ENCODE peak calls at places on chromosomes 7 and 10, in six cellular contexts. One of them, this sample, is unnamed.
A peak's percentile ranks its signal among the peaks of the same experiment; 100 is the strongest.

GRCh38 chr10:116621476-116621875 is 723 bp downstream of the PNLIPRP2 start:
- DNase-seq in IMR-90: no peak
- DNase-seq in H1: no peak
- DNase-seq in H9: no peak
- DNase-seq in mesenchymal stem cell: no peak
- DNase-seq in mesendoderm: no peak
- DNase-seq in this sample: no peak

GRCh38 chr7:101233907-101234547 is 3.6 kb downstream of the CLDN15 start:
- DNase-seq in H1: no peak
- DNase-seq in IMR-90: no peak
- DNase-seq in mesenchymal stem cell: no peak
- DNase-seq in H9: no peak
- DNase-seq in mesendoderm: peak; percentile 32
- DNase-seq in this sample: no peak

GRCh38 chr7:46527360-46527759 is 606.3 kb upstream of the IGFBP3 start:
- DNase-seq in H9: no peak
- DNase-seq in mesenchymal stem cell: no peak
- DNase-seq in H1: no peak
- DNase-seq in IMR-90: no peak
- DNase-seq in mesendoderm: no peak
- DNase-seq in this sample: no peak

GRCh38 chr7:35875292-35875691 is 74.4 kb downstream of the SEPTIN7 start:
- DNase-seq in H9: no peak
- DNase-seq in mesenchymal stem cell: no peak
- DNase-seq in H1: no peak
- DNase-seq in mesendoderm: no peak
- DNase-seq in IMR-90: peak; percentile 54
- DNase-seq in this sample: no peak

GRCh38 chr10:69820817-69821216 is 19.1 kb downstream of the COL13A1 start:
- DNase-seq in mesendoderm: no peak
- DNase-seq in IMR-90: no peak
- DNase-seq in mesenchymal stem cell: no peak
- DNase-seq in H9: no peak
- DNase-seq in H1: no peak
- DNase-seq in this sample: no peak

GRCh38 chr7:33192695-33193291 is 63.4 kb downstream of the BBS9 start:
- DNase-seq in H9: no peak
- DNase-seq in IMR-90: no peak
- DNase-seq in mesenchymal stem cell: no peak
- DNase-seq in H1: no peak
- DNase-seq in mesendoderm: no peak
- DNase-seq in this sample: no peak

GRCh38 chr7:26153246-26153822 is 1.3 kb downstream of the NFE2L3 start:
- DNase-seq in H1: no peak
- DNase-seq in IMR-90: no peak
- DNase-seq in mesendoderm: peak; percentile 76
- DNase-seq in H9: peak; percentile 61
- DNase-seq in mesenchymal stem cell: peak; percentile 29
- DNase-seq in this sample: no peak

GRCh38 chr7:2272031-2272430 is 30.0 kb downstream of the NUDT1 start:
- DNase-seq in H1: no peak
- DNase-seq in mesenchymal stem cell: no peak
- DNase-seq in mesendoderm: no peak
- DNase-seq in IMR-90: no peak
- DNase-seq in H9: no peak
- DNase-seq in this sample: no peak

GRCh38 chr10:98582363-98582762 is 135.6 kb upstream of the HPS1 start:
- DNase-seq in IMR-90: no peak
- DNase-seq in H9: no peak
- DNase-seq in H1: no peak
- DNase-seq in mesenchymal stem cell: no peak
- DNase-seq in mesendoderm: no peak
- DNase-seq in this sample: no peak

GRCh38 chr7:157519246-157519645 is 182.4 kb downstream of the DNAJB6 start:
- DNase-seq in H1: no peak
- DNase-seq in mesenchymal stem cell: no peak
- DNase-seq in H9: no peak
- DNase-seq in mesendoderm: no peak
- DNase-seq in IMR-90: no peak
- DNase-seq in this sample: no peak

GRCh38 chr7:20268832-20269231 is 51.6 kb upstream of the MACC1 start:
- DNase-seq in H1: no peak
- DNase-seq in H9: no peak
- DNase-seq in mesenchymal stem cell: peak; percentile 41
- DNase-seq in IMR-90: peak; percentile 50
- DNase-seq in mesendoderm: no peak
- DNase-seq in this sample: no peak

GRCh38 chr7:83872501-83872900 is 223.6 kb upstream of the SEMA3E start:
- DNase-seq in mesenchymal stem cell: no peak
- DNase-seq in H1: no peak
- DNase-seq in H9: no peak
- DNase-seq in IMR-90: no peak
- DNase-seq in mesendoderm: no peak
- DNase-seq in this sample: no peak

GRCh38 chr10:17644485-17644964 is 574 bp downstream of the STAM start:
- DNase-seq in mesenchymal stem cell: no peak
- DNase-seq in IMR-90: peak; percentile 30
- DNase-seq in mesendoderm: no peak
- DNase-seq in H1: no peak
- DNase-seq in H9: no peak
- DNase-seq in this sample: no peak

GRCh38 chr10:115985696-115986095 is 287.3 kb downstream of the GFRA1 start:
- DNase-seq in H1: no peak
- DNase-seq in mesenchymal stem cell: peak; percentile 18
- DNase-seq in IMR-90: peak; percentile 36
- DNase-seq in H9: no peak
- DNase-seq in mesendoderm: no peak
- DNase-seq in this sample: no peak

GRCh38 chr10:27658788-27659187 is 86.8 kb downstream of the MKX start:
- DNase-seq in H1: no peak
- DNase-seq in mesendoderm: no peak
- DNase-seq in mesenchymal stem cell: no peak
- DNase-seq in IMR-90: peak; percentile 67
- DNase-seq in H9: no peak
- DNase-seq in this sample: no peak

GRCh38 chr7:149856-150636 is 42.3 kb upstream of the FAM20C start:
- DNase-seq in IMR-90: no peak
- DNase-seq in H9: peak; percentile 50
- DNase-seq in mesenchymal stem cell: no peak
- DNase-seq in H1: no peak
- DNase-seq in mesendoderm: peak; percentile 40
- DNase-seq in this sample: no peak

GRCh38 chr7:96322847-96323461 is 1.1 kb upstream of the SLC25A13 start:
- DNase-seq in H1: no peak
- DNase-seq in IMR-90: no peak
- DNase-seq in mesendoderm: no peak
- DNase-seq in H9: no peak
- DNase-seq in mesenchymal stem cell: no peak
- DNase-seq in this sample: no peak

GRCh38 chr10:81026597-81026996 is 488.9 kb downstream of the SH2D4B start:
- DNase-seq in IMR-90: no peak
- DNase-seq in mesenchymal stem cell: peak; percentile 47
- DNase-seq in mesendoderm: no peak
- DNase-seq in H9: no peak
- DNase-seq in H1: no peak
- DNase-seq in this sample: no peak

GRCh38 chr10:131936756-131937155 is 35.9 kb downstream of the PPP2R2D start:
- DNase-seq in mesenchymal stem cell: no peak
- DNase-seq in H1: no peak
- DNase-seq in mesendoderm: no peak
- DNase-seq in IMR-90: no peak
- DNase-seq in H9: no peak
- DNase-seq in this sample: no peak

GRCh38 chr10:35722226-35722625 is 80.1 kb upstream of the FZD8 start:
- DNase-seq in IMR-90: no peak
- DNase-seq in mesendoderm: no peak
- DNase-seq in mesenchymal stem cell: no peak
- DNase-seq in H1: no peak
- DNase-seq in H9: no peak
- DNase-seq in this sample: no peak

GRCh38 chr10:101749511-101750016 is 26.4 kb downstream of the FGF8 start:
- DNase-seq in mesendoderm: peak; percentile 96
- DNase-seq in IMR-90: no peak
- DNase-seq in mesenchymal stem cell: no peak
- DNase-seq in H9: no peak
- DNase-seq in H1: no peak
- DNase-seq in this sample: no peak

GRCh38 chr7:135774284-135774683 is 25.7 kb upstream of the FAM180A start:
- DNase-seq in IMR-90: peak; percentile 87
- DNase-seq in H1: no peak
- DNase-seq in mesendoderm: peak; percentile 65
- DNase-seq in H9: no peak
- DNase-seq in mesenchymal stem cell: peak; percentile 74
- DNase-seq in this sample: no peak

GRCh38 chr7:134515569-134516468 is 11.5 kb upstream of the AKR1B10 start:
- DNase-seq in mesendoderm: no peak
- DNase-seq in H1: no peak
- DNase-seq in H9: no peak
- DNase-seq in mesenchymal stem cell: peak; percentile 80
- DNase-seq in IMR-90: peak; percentile 93
- DNase-seq in this sample: no peak

GRCh38 chr7:140674899-140675701 is 2.4 kb downstream of the ADCK2 start:
- DNase-seq in H9: peak; percentile 48
- DNase-seq in mesenchymal stem cell: peak; percentile 70
- DNase-seq in mesendoderm: peak; percentile 81
- DNase-seq in H1: no peak
- DNase-seq in IMR-90: peak; percentile 57
- DNase-seq in this sample: peak; percentile 27

GRCh38 chr7:142459557-142459963 is 201.7 kb upstream of the PRSS58 start:
- DNase-seq in H9: peak; percentile 51
- DNase-seq in mesenchymal stem cell: peak; percentile 77
- DNase-seq in mesendoderm: peak; percentile 69
- DNase-seq in IMR-90: peak; percentile 90
- DNase-seq in H1: no peak
- DNase-seq in this sample: peak; percentile 53

GRCh38 chr10:54363390-54363789 is 437.6 kb downstream of the PCDH15 start:
- DNase-seq in H9: no peak
- DNase-seq in mesendoderm: no peak
- DNase-seq in H1: no peak
- DNase-seq in mesenchymal stem cell: no peak
- DNase-seq in IMR-90: no peak
- DNase-seq in this sample: no peak

GRCh38 chr10:77320852-77321496 is 316.6 kb downstream of the KCNMA1 start:
- DNase-seq in mesendoderm: no peak
- DNase-seq in mesenchymal stem cell: peak; percentile 85
- DNase-seq in IMR-90: peak; percentile 99
- DNase-seq in H1: no peak
- DNase-seq in H9: no peak
- DNase-seq in this sample: no peak

GRCh38 chr7:112162161-112163020 is 43.8 kb downstream of the DOCK4 start:
- DNase-seq in H9: peak; percentile 89
- DNase-seq in IMR-90: peak; percentile 58
- DNase-seq in mesendoderm: peak; percentile 96
- DNase-seq in H1: peak; percentile 63
- DNase-seq in mesenchymal stem cell: peak; percentile 78
- DNase-seq in this sample: peak; percentile 78

GRCh38 chr7:95190515-95190914 is 133.8 kb downstream of the PON1 start:
- DNase-seq in IMR-90: no peak
- DNase-seq in H9: peak; percentile 32
- DNase-seq in H1: no peak
- DNase-seq in mesendoderm: peak; percentile 31
- DNase-seq in mesenchymal stem cell: no peak
- DNase-seq in this sample: no peak

GRCh38 chr7:26549281-26549943 is 257.8 kb downstream of the SNX10 start:
- DNase-seq in IMR-90: no peak
- DNase-seq in H1: no peak
- DNase-seq in H9: no peak
- DNase-seq in mesendoderm: no peak
- DNase-seq in mesenchymal stem cell: no peak
- DNase-seq in this sample: no peak

GRCh38 chr10:70461397-70462348 is 16.9 kb upstream of the PALD1 start:
- DNase-seq in IMR-90: peak; percentile 50
- DNase-seq in H1: no peak
- DNase-seq in mesendoderm: peak; percentile 79
- DNase-seq in mesenchymal stem cell: peak; percentile 60
- DNase-seq in H9: peak; percentile 75
- DNase-seq in this sample: peak; percentile 47

GRCh38 chr10:43396928-43397624 is 11.9 kb downstream of the HNRNPF start:
- DNase-seq in IMR-90: peak; percentile 72
- DNase-seq in mesendoderm: peak; percentile 97
- DNase-seq in mesenchymal stem cell: peak; percentile 92
- DNase-seq in H9: peak; percentile 93
- DNase-seq in H1: no peak
- DNase-seq in this sample: peak; percentile 79
- H2BK5ac ChIP-seq in IMR-90: peak overlapping the region; percentile 14
- H2BK5ac ChIP-seq in mesendoderm: no peak overlapping the region
- H2BK5ac ChIP-seq in mesenchymal stem cell: peak overlapping the region; percentile 81
- H2BK5ac ChIP-seq in H9: no peak overlapping the region
- H2BK5ac ChIP-seq in H1: peak overlapping the region; percentile 69
- H2BK5ac ChIP-seq in this sample: peak overlapping the region; percentile 91

GRCh38 chr7:6237002-6237401 is 35.4 kb downstream of the CYTH3 start:
- DNase-seq in IMR-90: no peak
- DNase-seq in H9: no peak
- DNase-seq in mesendoderm: no peak
- DNase-seq in H1: no peak
- DNase-seq in mesenchymal stem cell: no peak
- DNase-seq in this sample: no peak
- H2BK15ac ChIP-seq in IMR-90: no peak overlapping the region
- H2BK15ac ChIP-seq in H9: no peak overlapping the region
- H2BK15ac ChIP-seq in mesendoderm: no peak overlapping the region
- H2BK15ac ChIP-seq in H1: no peak overlapping the region
- H2BK15ac ChIP-seq in mesenchymal stem cell: no peak overlapping the region
- H2BK15ac ChIP-seq in this sample: no peak overlapping the region

GRCh38 chr7:121503730-121504129 is 107.6 kb upstream of the FAM3C start:
- DNase-seq in H9: no peak
- DNase-seq in IMR-90: no peak
- DNase-seq in mesenchymal stem cell: no peak
- DNase-seq in mesendoderm: no peak
- DNase-seq in H1: no peak
- DNase-seq in this sample: no peak
- H3K79me1 ChIP-seq in H9: no peaks in the 10 kb centered on the region
- H3K79me1 ChIP-seq in IMR-90: no peaks in the 10 kb centered on the region
- H3K79me1 ChIP-seq in mesenchymal stem cell: no peaks in the 10 kb centered on the region
- H3K79me1 ChIP-seq in mesendoderm: no peaks in the 10 kb centered on the region
- H3K79me1 ChIP-seq in H1: no peaks in the 10 kb centered on the region
- H3K79me1 ChIP-seq in this sample: no peaks in the 10 kb centered on the region

DNA sequence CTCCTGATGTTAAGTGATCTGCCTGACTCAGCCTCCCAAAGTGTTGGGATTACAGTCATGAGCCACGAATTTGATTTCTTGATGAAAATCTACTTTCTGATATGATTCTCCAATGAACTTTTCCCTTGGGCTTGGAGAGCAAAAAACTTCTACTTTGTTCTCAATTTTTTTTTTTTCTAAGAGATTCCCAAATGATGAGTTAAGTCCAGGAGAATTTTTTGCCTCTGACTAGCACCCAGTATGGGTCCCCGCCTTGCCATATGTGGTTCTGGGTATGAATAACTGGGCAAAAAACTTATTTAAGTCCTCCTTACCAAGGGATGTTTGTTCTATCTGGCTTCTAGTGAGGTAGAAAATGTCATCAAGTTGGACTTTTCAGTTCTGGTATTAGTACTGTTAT is 147.9 kb upstream of the LYZL1 start:
- DNase-seq in mesendoderm: peak; percentile 87
- DNase-seq in H9: no peak
- DNase-seq in mesenchymal stem cell: peak; percentile 61
- DNase-seq in IMR-90: peak; percentile 92
- DNase-seq in H1: no peak
- DNase-seq in this sample: no peak
- H2BK5ac ChIP-seq in mesendoderm: peak overlapping the region; percentile 88
- H2BK5ac ChIP-seq in H9: no peak overlapping the region
- H2BK5ac ChIP-seq in mesenchymal stem cell: no peak overlapping the region
- H2BK5ac ChIP-seq in IMR-90: peak overlapping the region; percentile 97
- H2BK5ac ChIP-seq in H1: peak overlapping the region; percentile 74
- H2BK5ac ChIP-seq in this sample: no peak overlapping the region

This sample was measured in neuronal stem cell.